ENCODE peak calls at places on chromosomes 11 and 22, in five cellular contexts. L is endothelial cell, Z is retinal pigment epithelial cell, U is AG04450, T is mesothelial cell of epicardium. A is an unnamed sample.

GRCh38 chr11:1448882-1449281 is 37.7 kb downstream of the MOB2 start:
- DNase-seq in U (no peak), L (no peak), Z (no peak), T (no peak), A (no peak)

GRCh38 chr11:95531116-95531515 is 258.5 kb downstream of the FAM76B start:
- DNase-seq in Z (no peak), T (no peak), L (no peak), U (no peak), A (no peak)

GRCh38 chr11:131246589-131247164 is 123.7 kb upstream of the NTM start:
- DNase-seq in L (peak), T (peak), Z (no peak), U (no peak), A (no peak)

GRCh38 chr11:116543099-116543498 is 229.7 kb downstream of the BUD13 start:
- DNase-seq in T (no peak), U (no peak), Z (no peak), L (no peak), A (no peak)

GRCh38 chr11:134407321-134407828 is 4.7 kb downstream of the B3GAT1 start:
- DNase-seq in L (no peak), T (no peak), U (no peak), Z (peak), A (no peak)

GRCh38 chr11:116918925-116919653 is 81.7 kb upstream of the APOA1 start:
- DNase-seq in T (no peak), Z (no peak), L (no peak), U (no peak), A (no peak)

GRCh38 chr11:122215244-122215992 is 99.4 kb upstream of the BLID start:
- DNase-seq in U (peak), Z (no peak), T (peak), L (peak), A (no peak)

GRCh38 chr11:2789331-2789730 is 89.5 kb upstream of the KCNQ1OT1 start:
- DNase-seq in L (no peak), T (peak), U (no peak), Z (no peak), A (peak)

GRCh38 chr22:46546466-46547178 is 9.2 kb upstream of the CELSR1 start:
- DNase-seq in L (no peak), Z (no peak), U (no peak), T (no peak), A (no peak)

GRCh38 chr22:43789452-43789851 is 22.7 kb downstream of the EFCAB6 start:
- DNase-seq in L (no peak), T (no peak), Z (peak), U (peak), A (no peak)

GRCh38 chr22:30875481-30876215 is 92.9 kb downstream of the MORC2 start:
- DNase-seq in Z (no peak), T (no peak), U (no peak), L (no peak), A (no peak)

GRCh38 chr11:11105361-11105760 is 247.5 kb upstream of the ZBED5 start:
- DNase-seq in U (no peak), L (no peak), Z (no peak), T (no peak), A (no peak)

GRCh38 chr11:76617553-76618265 is 52.8 kb downstream of the LRRC32 start:
- DNase-seq in Z (peak), U (no peak), L (no peak), T (no peak), A (no peak)

GRCh38 chr22:25741692-25742626 is at the start of gene MYO18B:
- DNase-seq in Z (no peak), U (no peak), T (no peak), L (no peak), A (no peak)

GRCh38 chr11:33039274-33040126 is at the start of gene TCP11L1:
- DNase-seq in U (peak), L (peak), Z (peak), T (peak), A (peak)

GRCh38 chr22:37632174-37633081 is 7.0 kb upstream of the SH3BP1 start:
- DNase-seq in Z (no peak), U (no peak), L (no peak), T (no peak), A (no peak)

GRCh38 chr11:4095509-4096230 is 1.1 kb downstream of the RRM1 start:
- DNase-seq in Z (no peak), U (no peak), L (no peak), T (no peak), A (no peak)

GRCh38 chr11:60334005-60334620 is 7.1 kb downstream of the MS4A6E start:
- DNase-seq in L (peak), U (no peak), Z (no peak), T (peak), A (peak)

GRCh38 chr11:27717377-27717776 is 17.1 kb upstream of the BDNF start:
- DNase-seq in U (no peak), L (no peak), Z (no peak), T (no peak), A (no peak)

GRCh38 chr11:130774703-130775102 is 141.6 kb downstream of the SNX19 start:
- DNase-seq in U (no peak), Z (no peak), T (no peak), L (no peak), A (no peak)

GRCh38 chr11:20025331-20025840 is 134.9 kb downstream of the DBX1 start:
- DNase-seq in T (no peak), U (no peak), L (no peak), Z (no peak), A (no peak)

GRCh38 chr11:130448416-130449068 is at the start of gene ADAMTS15:
- DNase-seq in L (peak), T (peak), Z (peak), U (no peak), A (no peak)

DNA sequence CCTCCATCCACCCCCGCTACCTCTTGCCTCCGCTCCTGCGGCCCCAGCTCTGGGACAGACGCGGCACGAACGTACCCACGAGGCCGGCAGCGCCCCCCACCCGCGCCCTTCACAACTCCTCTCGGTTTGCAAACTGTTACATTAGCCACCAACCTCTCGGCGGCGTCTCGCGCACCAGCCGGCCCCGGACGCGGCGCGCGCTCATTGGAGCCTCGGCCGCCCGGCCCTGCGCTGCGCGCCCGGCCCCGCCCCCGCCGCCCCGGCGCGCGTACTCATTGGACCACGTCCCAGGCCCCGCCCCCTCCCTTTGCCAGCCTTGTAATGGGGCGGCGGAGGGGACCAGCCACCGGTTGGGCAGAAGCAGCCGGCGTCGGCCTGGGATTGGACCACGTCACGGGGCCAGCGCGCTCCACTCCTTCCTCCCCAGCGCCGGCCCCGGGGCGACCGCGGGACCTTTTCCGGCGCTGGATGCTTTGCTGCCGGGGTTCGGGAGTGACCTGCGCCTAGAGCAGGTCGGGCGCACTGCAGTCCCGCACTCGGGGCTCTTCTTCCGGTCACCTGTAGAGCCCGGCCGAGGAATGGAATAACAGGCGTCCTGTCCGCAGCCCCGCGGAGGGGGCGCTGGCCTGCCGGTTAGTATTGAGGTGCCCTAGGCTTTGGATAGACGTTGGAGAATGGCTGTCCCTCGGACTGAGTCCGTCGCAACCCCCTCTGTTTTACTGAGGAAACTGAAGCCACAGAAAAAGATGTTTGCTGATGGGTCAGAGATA is at the start of gene HYOU1:
- DNase-seq in L (peak), Z (peak), U (peak), T (peak), A (peak)
- TF ChIP-seq CTCF in L (no peak), Z (peak), U (peak), T (no peak), A (no peak)

GRCh38 chr22:44942056-44942455 is 67.7 kb downstream of the PHF21B start:
- DNase-seq in Z (no peak), U (no peak), L (no peak), T (no peak), A (no peak)

GRCh38 chr22:44942979-44943700 is 66.7 kb downstream of the PHF21B start:
- DNase-seq in L (no peak), Z (no peak), T (no peak), U (no peak), A (no peak)

GRCh38 chr22:44940121-44940520 is 69.7 kb downstream of the PHF21B start:
- DNase-seq in Z (no peak), T (no peak), L (no peak), U (no peak), A (no peak)

GRCh38 chr22:44939451-44939850 is 70.4 kb downstream of the PHF21B start:
- DNase-seq in L (no peak), Z (no peak), T (no peak), U (no peak), A (no peak)

GRCh38 chr22:44941176-44941575 is 68.6 kb downstream of the PHF21B start:
- DNase-seq in U (no peak), L (no peak), Z (no peak), T (no peak), A (no peak)
- TF ChIP-seq CTCF in U (no peak), L (no peak), Z (no peak), T (no peak), A (no peak)

DNA sequence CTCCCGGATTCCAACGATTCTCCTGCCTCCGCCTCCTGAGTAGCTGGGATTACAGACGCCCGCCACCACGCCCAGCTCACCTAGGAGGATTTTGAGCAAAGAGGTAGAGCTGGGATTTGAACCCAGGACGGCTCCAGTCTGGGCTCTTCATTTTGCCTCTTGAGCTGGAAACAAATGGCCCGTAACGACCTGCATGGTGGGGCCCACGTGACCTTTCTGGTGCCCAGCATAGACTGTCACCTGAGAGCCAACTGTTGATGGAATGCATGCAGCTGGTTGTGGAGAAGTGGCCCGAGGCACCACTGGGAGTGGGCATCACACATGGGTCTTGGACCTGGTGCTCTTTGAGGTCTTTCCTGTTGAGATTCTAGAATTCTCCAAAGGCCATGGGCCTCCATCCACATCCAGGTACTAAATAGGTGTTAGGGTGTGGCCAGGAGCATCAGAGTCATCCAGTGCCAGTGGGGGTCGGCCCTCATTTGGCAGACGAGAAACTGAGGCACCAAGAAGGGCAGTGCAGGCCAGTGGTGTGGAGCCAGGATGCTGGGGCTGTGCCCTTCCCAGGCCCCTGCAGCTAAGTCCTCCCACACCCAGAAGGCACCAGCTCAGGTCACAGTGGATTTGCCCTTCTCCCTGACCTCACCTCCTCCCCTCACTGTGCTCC is 3.9 kb downstream of the ATF4 start:
- DNase-seq in T (no peak), Z (no peak), L (no peak), U (no peak), A (no peak)
- TF ChIP-seq CTCF in T (no peak), Z (no peak), L (no peak), U (no peak), A (no peak)

GRCh38 chr11:46117842-46118241 is 3.4 kb downstream of the PHF21A start:
- DNase-seq in L (no peak), U (no peak), Z (no peak), T (no peak), A (no peak)
- TF ChIP-seq CTCF in L (no peak), U (peak), Z (no peak), T (no peak), A (peak)

GRCh38 chr11:64019106-64020031 is 16.4 kb upstream of the FLRT1 start:
- DNase-seq in Z (no peak), U (no peak), T (no peak), L (no peak), A (no peak)

GRCh38 chr11:64023731-64024710 is 11.7 kb upstream of the FLRT1 start:
- DNase-seq in T (no peak), U (no peak), Z (no peak), L (no peak), A (no peak)

GRCh38 chr11:64018310-64018709 is 17.4 kb upstream of the FLRT1 start:
- DNase-seq in U (no peak), Z (no peak), T (no peak), L (no peak), A (no peak)

GRCh38 chr11:64022125-64022784 is 13.5 kb upstream of the FLRT1 start:
- DNase-seq in L (no peak), Z (no peak), T (no peak), U (no peak), A (no peak)

GRCh38 chr11:64021742-64022067 is 14.0 kb upstream of the FLRT1 start:
- DNase-seq in U (no peak), L (no peak), T (no peak), Z (no peak), A (no peak)
- TF ChIP-seq CTCF in U (no peak), L (no peak), T (no peak), Z (no peak), A (no peak)

A was measured in natural killer cell.